ENCODE peak calls at places on chromosomes 12 and 14, in eight cellular contexts. One of them, this sample, is unnamed.
A peak's percentile ranks its signal among the peaks of the same experiment; 100 is the strongest.

GRCh38 chr12:112905451-112906089 is 1.2 kb upstream of the OAS1 start:
- DNase-seq in GM12892: no peak
- DNase-seq in body of pancreas: no peak
- DNase-seq in uterus: no peak
- DNase-seq in IMR-90: no peak
- DNase-seq in adrenal gland: no peak
- DNase-seq in esophagus squamous epithelium: no peak
- DNase-seq in gastrocnemius medialis: no peak
- DNase-seq in this sample: no peak

GRCh38 chr14:52314521-52315354 is 626 bp downstream of the PTGER2 start:
- DNase-seq in adrenal gland: no peak
- DNase-seq in gastrocnemius medialis: no peak
- DNase-seq in body of pancreas: no peak
- DNase-seq in IMR-90: peak; percentile 32
- DNase-seq in esophagus squamous epithelium: no peak
- DNase-seq in uterus: peak; percentile 42
- DNase-seq in GM12892: peak; percentile 21
- DNase-seq in this sample: no peak

GRCh38 chr14:97426776-97427175 is 629.6 kb downstream of the VRK1 start:
- DNase-seq in adrenal gland: no peak
- DNase-seq in body of pancreas: no peak
- DNase-seq in esophagus squamous epithelium: no peak
- DNase-seq in GM12892: no peak
- DNase-seq in IMR-90: no peak
- DNase-seq in gastrocnemius medialis: no peak
- DNase-seq in uterus: no peak
- DNase-seq in this sample: no peak

GRCh38 chr14:76957224-76957881 is 71.2 kb downstream of the IRF2BPL start:
- DNase-seq in uterus: no peak
- DNase-seq in gastrocnemius medialis: no peak
- DNase-seq in adrenal gland: no peak
- DNase-seq in body of pancreas: no peak
- DNase-seq in esophagus squamous epithelium: no peak
- DNase-seq in GM12892: no peak
- DNase-seq in IMR-90: no peak
- DNase-seq in this sample: no peak

GRCh38 chr12:66959276-66959675 is 280.4 kb upstream of the GRIP1 start:
- DNase-seq in gastrocnemius medialis: no peak
- DNase-seq in uterus: no peak
- DNase-seq in adrenal gland: no peak
- DNase-seq in GM12892: no peak
- DNase-seq in body of pancreas: no peak
- DNase-seq in IMR-90: no peak
- DNase-seq in esophagus squamous epithelium: no peak
- DNase-seq in this sample: no peak

GRCh38 chr12:102462803-102463499 is 17.4 kb downstream of the IGF1 start:
- DNase-seq in esophagus squamous epithelium: no peak
- DNase-seq in GM12892: no peak
- DNase-seq in uterus: no peak
- DNase-seq in body of pancreas: no peak
- DNase-seq in gastrocnemius medialis: no peak
- DNase-seq in adrenal gland: no peak
- DNase-seq in IMR-90: peak; percentile 80
- DNase-seq in this sample: no peak

GRCh38 chr12:89521348-89522238 is 3.0 kb downstream of the GALNT4 start:
- DNase-seq in esophagus squamous epithelium: no peak
- DNase-seq in GM12892: no peak
- DNase-seq in IMR-90: peak; percentile 47
- DNase-seq in uterus: no peak
- DNase-seq in adrenal gland: no peak
- DNase-seq in body of pancreas: no peak
- DNase-seq in gastrocnemius medialis: no peak
- DNase-seq in this sample: no peak

GRCh38 chr14:104869669-104870367 is 4.8 kb downstream of the CEP170B start:
- DNase-seq in GM12892: no peak
- DNase-seq in esophagus squamous epithelium: no peak
- DNase-seq in IMR-90: no peak
- DNase-seq in body of pancreas: no peak
- DNase-seq in adrenal gland: no peak
- DNase-seq in gastrocnemius medialis: no peak
- DNase-seq in uterus: no peak
- DNase-seq in this sample: no peak

GRCh38 chr14:79543966-79544365 is 667.3 kb downstream of the DIO2 start:
- DNase-seq in esophagus squamous epithelium: no peak
- DNase-seq in IMR-90: peak; percentile 66
- DNase-seq in adrenal gland: no peak
- DNase-seq in GM12892: no peak
- DNase-seq in body of pancreas: no peak
- DNase-seq in gastrocnemius medialis: no peak
- DNase-seq in uterus: no peak
- DNase-seq in this sample: peak; percentile 6

GRCh38 chr14:100191584-100192249 is 32.3 kb upstream of the DEGS2 start:
- DNase-seq in uterus: no peak
- DNase-seq in esophagus squamous epithelium: no peak
- DNase-seq in gastrocnemius medialis: no peak
- DNase-seq in GM12892: no peak
- DNase-seq in IMR-90: no peak
- DNase-seq in body of pancreas: no peak
- DNase-seq in adrenal gland: no peak
- DNase-seq in this sample: no peak

GRCh38 chr14:35213869-35214387 is 78.3 kb upstream of the PSMA6 start:
- DNase-seq in GM12892: no peak
- DNase-seq in IMR-90: peak; percentile 47
- DNase-seq in gastrocnemius medialis: no peak
- DNase-seq in body of pancreas: no peak
- DNase-seq in esophagus squamous epithelium: no peak
- DNase-seq in adrenal gland: no peak
- DNase-seq in uterus: no peak
- DNase-seq in this sample: peak; percentile 6

GRCh38 chr14:49203676-49204075 is 382.5 kb downstream of the RPS29 start:
- DNase-seq in GM12892: no peak
- DNase-seq in gastrocnemius medialis: no peak
- DNase-seq in esophagus squamous epithelium: no peak
- DNase-seq in adrenal gland: no peak
- DNase-seq in uterus: no peak
- DNase-seq in IMR-90: no peak
- DNase-seq in body of pancreas: no peak
- DNase-seq in this sample: no peak

GRCh38 chr12:78290606-78291345 is 460.1 kb downstream of the NAV3 start:
- DNase-seq in esophagus squamous epithelium: no peak
- DNase-seq in gastrocnemius medialis: no peak
- DNase-seq in GM12892: no peak
- DNase-seq in IMR-90: peak; percentile 84
- DNase-seq in uterus: no peak
- DNase-seq in adrenal gland: no peak
- DNase-seq in body of pancreas: no peak
- DNase-seq in this sample: no peak

GRCh38 chr12:32697445-32697844 is 18.3 kb downstream of the DNM1L start:
- DNase-seq in uterus: no peak
- DNase-seq in gastrocnemius medialis: no peak
- DNase-seq in body of pancreas: no peak
- DNase-seq in IMR-90: no peak
- DNase-seq in GM12892: no peak
- DNase-seq in esophagus squamous epithelium: no peak
- DNase-seq in adrenal gland: no peak
- DNase-seq in this sample: no peak

GRCh38 chr12:19491863-19492262 is 52.6 kb downstream of the AEBP2 start:
- DNase-seq in adrenal gland: no peak
- DNase-seq in uterus: no peak
- DNase-seq in GM12892: no peak
- DNase-seq in gastrocnemius medialis: no peak
- DNase-seq in esophagus squamous epithelium: no peak
- DNase-seq in body of pancreas: no peak
- DNase-seq in IMR-90: no peak
- DNase-seq in this sample: no peak

GRCh38 chr12:118377005-118377890 is 893 bp downstream of the SUDS3 start:
- DNase-seq in gastrocnemius medialis: no peak
- DNase-seq in GM12892: no peak
- DNase-seq in adrenal gland: no peak
- DNase-seq in body of pancreas: no peak
- DNase-seq in esophagus squamous epithelium: no peak
- DNase-seq in IMR-90: no peak
- DNase-seq in uterus: no peak
- DNase-seq in this sample: no peak

GRCh38 chr12:32159381-32159780 is 52.7 kb downstream of the BICD1 start:
- DNase-seq in esophagus squamous epithelium: no peak
- DNase-seq in IMR-90: no peak
- DNase-seq in adrenal gland: no peak
- DNase-seq in uterus: no peak
- DNase-seq in gastrocnemius medialis: no peak
- DNase-seq in body of pancreas: no peak
- DNase-seq in GM12892: no peak
- DNase-seq in this sample: no peak

GRCh38 chr12:106750524-106750923 is 24.0 kb upstream of the RIC8B start:
- DNase-seq in GM12892: no peak
- DNase-seq in IMR-90: no peak
- DNase-seq in adrenal gland: no peak
- DNase-seq in uterus: no peak
- DNase-seq in body of pancreas: no peak
- DNase-seq in gastrocnemius medialis: no peak
- DNase-seq in esophagus squamous epithelium: no peak
- DNase-seq in this sample: no peak

GRCh38 chr12:113664224-113664681 is 192.6 kb upstream of the LHX5 start:
- DNase-seq in adrenal gland: no peak
- DNase-seq in gastrocnemius medialis: no peak
- DNase-seq in IMR-90: no peak
- DNase-seq in esophagus squamous epithelium: no peak
- DNase-seq in uterus: no peak
- DNase-seq in body of pancreas: no peak
- DNase-seq in GM12892: no peak
- DNase-seq in this sample: no peak

GRCh38 chr12:111756196-111756595 is 10.5 kb upstream of the ALDH2 start:
- DNase-seq in uterus: no peak
- DNase-seq in GM12892: no peak
- DNase-seq in body of pancreas: no peak
- DNase-seq in gastrocnemius medialis: no peak
- DNase-seq in esophagus squamous epithelium: no peak
- DNase-seq in adrenal gland: no peak
- DNase-seq in IMR-90: no peak
- DNase-seq in this sample: no peak
- TF ChIP-seq POLR2A in uterus: no peak
- TF ChIP-seq POLR2A in GM12892: no peak
- TF ChIP-seq POLR2A in body of pancreas: no peak
- TF ChIP-seq POLR2A in gastrocnemius medialis: no peak
- TF ChIP-seq POLR2A in esophagus squamous epithelium: no peak
- TF ChIP-seq POLR2A in adrenal gland: no peak
- TF ChIP-seq POLR2A in IMR-90: no peak
- TF ChIP-seq POLR2A in this sample: no peak

GRCh38 chr12:52229836-52230343 is 3.2 kb upstream of the KRT7 start:
- DNase-seq in adrenal gland: no peak
- DNase-seq in esophagus squamous epithelium: no peak
- DNase-seq in IMR-90: no peak
- DNase-seq in gastrocnemius medialis: no peak
- DNase-seq in body of pancreas: no peak
- DNase-seq in GM12892: no peak
- DNase-seq in uterus: no peak
- DNase-seq in this sample: no peak
- TF ChIP-seq POLR2A in adrenal gland: no peak
- TF ChIP-seq POLR2A in esophagus squamous epithelium: no peak
- TF ChIP-seq POLR2A in IMR-90: no peak
- TF ChIP-seq POLR2A in gastrocnemius medialis: no peak
- TF ChIP-seq POLR2A in body of pancreas: no peak
- TF ChIP-seq POLR2A in GM12892: no peak
- TF ChIP-seq POLR2A in uterus: no peak
- TF ChIP-seq POLR2A in this sample: no peak

GRCh38 chr14:21256539-21257394 is 12.5 kb downstream of the HNRNPC start:
- DNase-seq in IMR-90: no peak
- DNase-seq in gastrocnemius medialis: no peak
- DNase-seq in body of pancreas: no peak
- DNase-seq in GM12892: no peak
- DNase-seq in adrenal gland: no peak
- DNase-seq in esophagus squamous epithelium: no peak
- DNase-seq in uterus: no peak
- DNase-seq in this sample: no peak

GRCh38 chr14:21258889-21259787 is 10.1 kb downstream of the HNRNPC start:
- DNase-seq in adrenal gland: no peak
- DNase-seq in esophagus squamous epithelium: no peak
- DNase-seq in gastrocnemius medialis: no peak
- DNase-seq in uterus: no peak
- DNase-seq in body of pancreas: no peak
- DNase-seq in IMR-90: no peak
- DNase-seq in GM12892: no peak
- DNase-seq in this sample: no peak

GRCh38 chr14:21258194-21258888 is 10.9 kb downstream of the HNRNPC start:
- DNase-seq in GM12892: no peak
- DNase-seq in uterus: no peak
- DNase-seq in IMR-90: no peak
- DNase-seq in gastrocnemius medialis: no peak
- DNase-seq in adrenal gland: no peak
- DNase-seq in body of pancreas: no peak
- DNase-seq in esophagus squamous epithelium: no peak
- DNase-seq in this sample: no peak

GRCh38 chr14:21255385-21256101 is 13.7 kb downstream of the HNRNPC start:
- DNase-seq in adrenal gland: no peak
- DNase-seq in IMR-90: peak; percentile 37
- DNase-seq in body of pancreas: no peak
- DNase-seq in GM12892: no peak
- DNase-seq in esophagus squamous epithelium: no peak
- DNase-seq in uterus: no peak
- DNase-seq in gastrocnemius medialis: no peak
- DNase-seq in this sample: no peak

DNA sequence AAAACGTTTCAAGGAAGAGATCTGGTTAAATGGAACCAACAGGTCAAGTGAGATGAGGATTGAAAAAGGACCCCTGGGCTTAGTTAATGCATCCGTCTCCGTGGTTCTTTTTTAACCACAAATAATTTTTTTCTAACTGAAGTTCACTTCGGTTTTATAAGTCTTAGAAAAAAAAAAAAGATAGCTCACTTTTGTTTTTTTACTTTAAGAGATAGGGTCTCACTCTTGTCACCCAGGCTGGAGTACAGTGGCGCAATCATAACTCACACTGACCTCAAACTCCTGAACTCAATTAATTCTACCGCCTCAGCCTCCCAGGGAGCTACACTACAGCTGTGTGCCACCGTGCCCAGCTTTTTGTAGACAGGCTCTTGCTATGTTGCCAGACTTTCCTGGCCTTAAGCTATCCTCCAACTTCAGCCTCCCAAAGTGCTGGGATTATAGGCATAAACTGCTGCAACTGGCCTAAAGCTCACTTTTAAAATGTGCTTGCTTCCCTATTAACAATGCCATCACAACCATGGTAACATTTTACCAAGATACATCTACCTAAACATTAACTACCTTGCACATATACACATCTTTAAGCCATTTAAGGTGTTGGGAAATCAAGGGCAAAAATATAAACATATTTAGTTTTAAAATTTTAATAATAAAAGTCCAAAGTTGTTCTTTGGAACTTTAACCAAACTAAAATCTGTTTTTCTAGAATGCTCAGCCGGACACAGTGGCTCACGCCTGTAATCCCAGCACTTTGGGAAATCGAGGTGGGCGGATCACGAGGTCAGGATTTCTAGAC is 11.6 kb downstream of the HNRNPC start:
- DNase-seq in IMR-90: no peak
- DNase-seq in gastrocnemius medialis: no peak
- DNase-seq in body of pancreas: no peak
- DNase-seq in esophagus squamous epithelium: no peak
- DNase-seq in uterus: no peak
- DNase-seq in GM12892: no peak
- DNase-seq in adrenal gland: peak; percentile 65
- DNase-seq in this sample: no peak
- TF ChIP-seq POLR2A in IMR-90: no peak
- TF ChIP-seq POLR2A in gastrocnemius medialis: no peak
- TF ChIP-seq POLR2A in body of pancreas: no peak
- TF ChIP-seq POLR2A in esophagus squamous epithelium: no peak
- TF ChIP-seq POLR2A in uterus: no peak
- TF ChIP-seq POLR2A in GM12892: peak; percentile 78
- TF ChIP-seq POLR2A in adrenal gland: no peak
- TF ChIP-seq POLR2A in this sample: no peak

GRCh38 chr12:53466640-53467039 is 14.7 kb downstream of the PCBP2 start:
- DNase-seq in esophagus squamous epithelium: no peak
- DNase-seq in body of pancreas: no peak
- DNase-seq in adrenal gland: no peak
- DNase-seq in GM12892: no peak
- DNase-seq in uterus: no peak
- DNase-seq in gastrocnemius medialis: peak; percentile 37
- DNase-seq in IMR-90: no peak
- DNase-seq in this sample: no peak
- TF ChIP-seq POLR2A in esophagus squamous epithelium: no peak
- TF ChIP-seq POLR2A in body of pancreas: no peak
- TF ChIP-seq POLR2A in adrenal gland: no peak
- TF ChIP-seq POLR2A in GM12892: peak; percentile 55
- TF ChIP-seq POLR2A in uterus: no peak
- TF ChIP-seq POLR2A in gastrocnemius medialis: no peak
- TF ChIP-seq POLR2A in IMR-90: no peak
- TF ChIP-seq POLR2A in this sample: no peak